ENCODE peak calls at places on chromosomes 2 and 18, in six cellular contexts. D, G, O, H, B and W are unnamed samples.

GRCh38 chr18:69774831-69775230 is 172.8 kb downstream of the CD226 start:
- DNase-seq in D (no peak), G (no peak), O (no peak), H (no peak), B (peak), W (no peak)

GRCh38 chr2:79219383-79219988 is 59.9 kb upstream of the REG3A start:
- DNase-seq in D (peak), G (no peak), O (peak), H (peak), B (peak), W (peak)

GRCh38 chr2:229230215-229230614 is 40.9 kb downstream of the PID1 start:
- DNase-seq in D (no peak), G (no peak), O (no peak), H (no peak), B (no peak), W (no peak)

GRCh38 chr2:222904557-222905258 is 43.9 kb downstream of the ACSL3 start:
- DNase-seq in D (no peak), G (no peak), O (no peak), H (no peak), B (peak), W (peak)

GRCh38 chr2:150154308-150154797 is 333.1 kb downstream of the RND3 start:
- DNase-seq in D (no peak), G (no peak), O (no peak), H (no peak), B (no peak), W (no peak)

GRCh38 chr2:27175330-27175729 is 26.5 kb downstream of the TCF23 start:
- DNase-seq in D (no peak), G (no peak), O (no peak), H (no peak), B (peak), W (no peak)

GRCh38 chr2:39660612-39661196 is 5.0 kb upstream of the TMEM178A start:
- DNase-seq in D (no peak), G (no peak), O (no peak), H (no peak), B (no peak), W (no peak)

GRCh38 chr2:192124576-192124975 is 70.2 kb downstream of the TMEFF2 start:
- DNase-seq in D (no peak), G (no peak), O (no peak), H (no peak), B (peak), W (peak)

GRCh38 chr18:75644871-75645270 is 217.4 kb upstream of the SMIM21 start:
- DNase-seq in D (no peak), G (no peak), O (no peak), H (no peak), B (no peak), W (no peak)

DNA sequence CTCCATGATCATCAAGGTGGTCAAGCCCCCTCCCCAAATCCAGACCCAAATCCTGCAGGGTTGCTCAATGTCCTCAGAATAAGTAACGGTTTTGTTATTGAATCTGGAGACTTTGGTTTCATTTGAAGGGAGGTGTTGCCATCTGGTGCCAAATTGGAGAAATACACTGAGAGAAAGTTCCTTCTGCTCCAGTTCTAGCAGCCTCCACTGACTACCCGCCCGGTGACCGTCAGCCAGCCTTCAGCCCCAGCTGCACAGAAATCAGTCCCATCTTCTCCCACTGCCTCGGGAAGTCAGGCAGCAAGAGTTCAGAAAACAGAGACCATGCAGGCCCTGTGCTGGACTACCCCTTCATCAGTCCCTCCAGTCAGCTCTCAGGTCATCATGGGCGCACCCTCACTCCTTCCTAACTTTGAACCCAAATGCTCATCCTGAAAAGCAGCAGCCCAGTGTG is 38.7 kb downstream of the PKDCC start:
- DNase-seq in D (peak), G (peak), O (peak), H (no peak), B (peak), W (peak)
- TF ChIP-seq CTCF in D (peak), G (peak), O (peak), H (peak), B (peak), W (peak)

GRCh38 chr18:12604445-12605007 is 53.4 kb downstream of the SPIRE1 start:
- DNase-seq in D (no peak), G (no peak), O (no peak), H (no peak), B (no peak), W (no peak)
- TF ChIP-seq CTCF in D (no peak), G (no peak), O (no peak), H (peak), B (no peak), W (peak)

GRCh38 chr18:21110667-21111350 is 804 bp downstream of the ROCK1 start:
- DNase-seq in D (peak), G (peak), O (peak), H (no peak), B (peak), W (no peak)

GRCh38 chr18:21112543-21113105 is 1.0 kb upstream of the ROCK1 start:
- DNase-seq in D (no peak), G (no peak), O (no peak), H (no peak), B (peak), W (no peak)

GRCh38 chr18:21111351-21112139 is at the start of gene ROCK1:
- DNase-seq in D (peak), G (peak), O (peak), H (peak), B (peak), W (peak)

GRCh38 chr18:21109936-21110666 is 1.5 kb downstream of the ROCK1 start:
- DNase-seq in D (no peak), G (no peak), O (no peak), H (no peak), B (peak), W (peak)

GRCh38 chr18:21112140-21112473 is 494 bp upstream of the ROCK1 start:
- DNase-seq in D (no peak), G (no peak), O (no peak), H (no peak), B (no peak), W (no peak)
- TF ChIP-seq CTCF in D (no peak), G (no peak), O (no peak), H (no peak), B (no peak), W (no peak)

GRCh38 chr2:53740170-53740569 is 27.4 kb upstream of the CHAC2 start:
- DNase-seq in D (no peak), G (no peak), O (no peak), H (no peak), B (peak), W (peak)
- TF ChIP-seq CTCF in D (peak), G (no peak), O (no peak), H (peak), B (peak), W (peak)

DNA sequence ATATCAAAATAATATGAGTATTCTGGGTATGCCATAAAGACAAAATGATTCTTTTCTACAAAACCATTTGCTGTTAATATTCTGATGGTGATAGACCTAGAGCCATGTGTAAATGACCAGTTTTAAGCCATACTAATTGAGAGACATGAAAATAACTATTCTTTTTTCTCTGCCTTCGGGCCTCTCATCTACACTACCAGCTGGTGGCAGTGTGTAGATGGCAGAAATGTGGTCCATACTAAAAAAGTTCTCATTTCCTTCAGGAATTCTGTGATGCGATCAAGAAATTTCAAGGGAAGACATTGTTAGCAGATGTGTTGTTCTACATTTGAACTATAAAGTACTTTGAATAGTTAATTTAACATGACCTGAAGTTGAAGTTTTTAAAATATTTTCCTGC is 485.2 kb downstream of the TRIB2 start:
- DNase-seq in D (no peak), G (no peak), O (no peak), H (no peak), B (no peak), W (no peak)
- TF ChIP-seq CTCF in D (peak), G (no peak), O (no peak), H (peak), B (peak), W (peak)

DNA sequence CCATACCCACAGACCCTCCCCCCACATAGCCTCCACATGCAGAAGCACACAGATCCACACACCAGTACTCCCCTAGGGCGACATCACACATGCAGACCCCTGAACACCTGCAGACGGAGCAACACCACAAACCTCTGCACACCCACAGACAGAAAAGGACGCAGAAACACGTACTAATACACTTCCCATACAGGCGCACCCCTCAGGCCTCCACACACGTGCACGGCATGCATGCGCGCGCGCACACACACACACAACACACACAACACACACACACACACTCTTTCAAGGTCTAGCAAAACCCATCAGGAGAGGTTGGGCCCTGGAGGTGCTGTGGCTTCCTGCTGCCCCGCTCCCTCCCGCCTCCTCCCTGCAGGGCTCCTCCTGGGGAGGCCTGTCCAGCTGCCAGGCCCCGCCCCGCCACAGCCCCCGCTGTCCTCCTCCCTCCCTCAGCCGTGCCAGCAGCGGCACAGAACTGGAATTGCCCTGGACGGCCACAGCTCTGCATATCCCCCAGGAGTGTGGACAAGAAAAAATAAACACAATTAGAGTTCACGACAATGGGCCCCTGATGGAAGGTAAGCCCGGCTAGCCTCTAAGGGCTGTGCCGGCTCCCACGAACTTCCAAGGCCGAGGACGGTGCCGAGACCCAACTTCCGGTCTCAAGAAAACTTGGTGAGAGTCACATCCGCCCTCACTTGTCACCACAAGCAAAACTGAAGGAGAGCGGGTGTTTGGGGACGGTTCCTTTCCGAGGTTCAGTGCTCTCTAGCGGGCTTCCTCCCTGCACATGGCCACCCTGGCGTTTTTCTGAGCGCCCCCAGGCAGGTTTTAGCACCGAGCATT is 6.8 kb downstream of the ZFP36L2 start:
- DNase-seq in D (peak), G (peak), O (peak), H (no peak), B (peak), W (peak)
- TF ChIP-seq CTCF in D (no peak), G (no peak), O (no peak), H (no peak), B (no peak), W (no peak)

GRCh38 chr2:231670892-231671616 is 37.3 kb upstream of the PTMA start:
- DNase-seq in D (peak), G (no peak), O (peak), H (no peak), B (no peak), W (no peak)
- TF ChIP-seq CTCF in D (peak), G (peak), O (no peak), H (peak), B (peak), W (peak)

GRCh38 chr2:49621014-49621413 is 466.7 kb upstream of the FSHR start:
- DNase-seq in D (no peak), G (no peak), O (no peak), H (no peak), B (no peak), W (no peak)

GRCh38 chr2:49619804-49620203 is 465.5 kb upstream of the FSHR start:
- DNase-seq in D (peak), G (no peak), O (no peak), H (no peak), B (no peak), W (no peak)

DNA sequence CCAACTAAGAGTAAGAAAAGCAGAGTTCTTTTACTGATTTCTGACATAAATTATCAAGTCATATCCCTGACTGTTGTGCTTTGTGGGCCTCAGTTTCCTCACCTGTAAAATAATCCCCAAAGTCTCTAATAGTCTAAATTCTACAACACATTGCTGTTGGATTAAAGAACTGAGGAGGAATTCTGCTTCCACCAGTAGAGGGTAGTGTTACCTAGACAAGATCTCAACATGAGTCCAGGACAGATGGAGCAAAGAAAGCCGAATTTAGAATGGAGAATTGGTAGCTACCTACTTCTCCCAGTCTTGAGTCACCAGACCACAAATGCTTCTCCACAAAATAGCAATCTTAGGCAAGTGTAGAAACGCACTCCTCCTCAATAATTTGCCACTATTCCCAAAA is 462.5 kb upstream of the FSHR start:
- DNase-seq in D (peak), G (no peak), O (no peak), H (peak), B (peak), W (no peak)
- TF ChIP-seq CTCF in D (peak), G (no peak), O (no peak), H (peak), B (peak), W (peak)